ENCODE peak calls at places on chromosomes 12 and 14, in seven cellular contexts. One of them, this sample, is unnamed. For H3K4me1, the result is how much of the 10 kb centered on the place peaks cover.

GRCh38 chr12:65419284-65420072 is 141.0 kb downstream of the MSRB3 start:
- DNase-seq in Panc1: no peak
- DNase-seq in HCT116: no peak
- DNase-seq in K562: no peak
- DNase-seq in SK-N-SH: no peak
- DNase-seq in GM12878: no peak
- DNase-seq in H1: no peak
- DNase-seq in this sample: no peak

GRCh38 chr14:87901196-87901595 is 91.8 kb downstream of the GALC start:
- DNase-seq in Panc1: no peak
- DNase-seq in HCT116: no peak
- DNase-seq in K562: no peak
- DNase-seq in SK-N-SH: no peak
- DNase-seq in GM12878: no peak
- DNase-seq in H1: no peak
- DNase-seq in this sample: no peak

GRCh38 chr12:48961331-48961730 is 4.0 kb upstream of the ARF3 start:
- DNase-seq in Panc1: no peak
- DNase-seq in HCT116: no peak
- DNase-seq in K562: no peak
- DNase-seq in SK-N-SH: no peak
- DNase-seq in GM12878: no peak
- DNase-seq in H1: no peak
- DNase-seq in this sample: no peak

GRCh38 chr14:61475316-61475715 is 153.9 kb downstream of the PRKCH start:
- DNase-seq in Panc1: no peak
- DNase-seq in HCT116: peak
- DNase-seq in K562: peak
- DNase-seq in SK-N-SH: no peak
- DNase-seq in GM12878: no peak
- DNase-seq in H1: no peak
- DNase-seq in this sample: peak

GRCh38 chr12:64937466-64937865 is 113.0 kb downstream of the TBC1D30 start:
- DNase-seq in Panc1: no peak
- DNase-seq in HCT116: no peak
- DNase-seq in K562: no peak
- DNase-seq in SK-N-SH: no peak
- DNase-seq in GM12878: no peak
- DNase-seq in H1: no peak
- DNase-seq in this sample: no peak

GRCh38 chr12:92438641-92439396 is 264.0 kb upstream of the PLEKHG7 start:
- DNase-seq in Panc1: no peak
- DNase-seq in HCT116: no peak
- DNase-seq in K562: no peak
- DNase-seq in SK-N-SH: no peak
- DNase-seq in GM12878: no peak
- DNase-seq in H1: no peak
- DNase-seq in this sample: no peak

GRCh38 chr12:81253360-81253759 is 175.5 kb downstream of the ACSS3 start:
- DNase-seq in Panc1: no peak
- DNase-seq in HCT116: no peak
- DNase-seq in K562: no peak
- DNase-seq in SK-N-SH: no peak
- DNase-seq in GM12878: no peak
- DNase-seq in H1: no peak
- DNase-seq in this sample: no peak

GRCh38 chr14:106844608-106845285 is 1318.4 kb downstream of the TMEM121 start:
- DNase-seq in Panc1: no peak
- DNase-seq in HCT116: no peak
- DNase-seq in K562: peak
- DNase-seq in SK-N-SH: peak
- DNase-seq in GM12878: no peak
- DNase-seq in H1: no peak
- DNase-seq in this sample: peak

GRCh38 chr12:75862692-75863471 is 168.7 kb downstream of the PHLDA1 start:
- DNase-seq in Panc1: peak
- DNase-seq in HCT116: peak
- DNase-seq in K562: no peak
- DNase-seq in SK-N-SH: no peak
- DNase-seq in GM12878: no peak
- DNase-seq in H1: no peak
- DNase-seq in this sample: peak

GRCh38 chr14:87286191-87286590 is 706.8 kb downstream of the GALC start:
- DNase-seq in Panc1: no peak
- DNase-seq in HCT116: no peak
- DNase-seq in K562: no peak
- DNase-seq in SK-N-SH: no peak
- DNase-seq in GM12878: no peak
- DNase-seq in H1: no peak
- DNase-seq in this sample: no peak

GRCh38 chr14:92581966-92582566 is 68.5 kb downstream of the RIN3 start:
- DNase-seq in Panc1: no peak
- DNase-seq in HCT116: no peak
- DNase-seq in K562: no peak
- DNase-seq in SK-N-SH: no peak
- DNase-seq in GM12878: no peak
- DNase-seq in H1: no peak
- DNase-seq in this sample: no peak

GRCh38 chr14:74505831-74506230 is 12.3 kb downstream of the ISCA2 start:
- DNase-seq in Panc1: no peak
- DNase-seq in HCT116: no peak
- DNase-seq in K562: no peak
- DNase-seq in SK-N-SH: no peak
- DNase-seq in GM12878: no peak
- DNase-seq in H1: peak
- DNase-seq in this sample: no peak

GRCh38 chr14:55803506-55804197 is 223.6 kb downstream of the KTN1 start:
- DNase-seq in Panc1: no peak
- DNase-seq in HCT116: peak
- DNase-seq in K562: no peak
- DNase-seq in SK-N-SH: no peak
- DNase-seq in GM12878: no peak
- DNase-seq in H1: no peak
- DNase-seq in this sample: no peak

GRCh38 chr12:116319851-116320621 is 42.5 kb upstream of the MED13L start:
- DNase-seq in Panc1: no peak
- DNase-seq in HCT116: no peak
- DNase-seq in K562: no peak
- DNase-seq in SK-N-SH: peak
- DNase-seq in GM12878: no peak
- DNase-seq in H1: no peak
- DNase-seq in this sample: no peak

GRCh38 chr12:58496411-58496810 is 423.9 kb downstream of the LRIG3 start:
- DNase-seq in Panc1: no peak
- DNase-seq in HCT116: no peak
- DNase-seq in K562: no peak
- DNase-seq in SK-N-SH: no peak
- DNase-seq in GM12878: no peak
- DNase-seq in H1: no peak
- DNase-seq in this sample: no peak

GRCh38 chr12:74365178-74365964 is 172.3 kb upstream of the ATXN7L3B start:
- DNase-seq in Panc1: peak
- DNase-seq in HCT116: no peak
- DNase-seq in K562: peak
- DNase-seq in SK-N-SH: peak
- DNase-seq in GM12878: no peak
- DNase-seq in H1: peak
- DNase-seq in this sample: peak

GRCh38 chr12:82964446-82964845 is 277.7 kb downstream of the TMTC2 start:
- DNase-seq in Panc1: no peak
- DNase-seq in HCT116: no peak
- DNase-seq in K562: no peak
- DNase-seq in SK-N-SH: no peak
- DNase-seq in GM12878: no peak
- DNase-seq in H1: no peak
- DNase-seq in this sample: no peak

GRCh38 chr12:5510251-5510805 is 78.4 kb downstream of the NTF3 start:
- DNase-seq in Panc1: no peak
- DNase-seq in HCT116: no peak
- DNase-seq in K562: no peak
- DNase-seq in SK-N-SH: no peak
- DNase-seq in GM12878: no peak
- DNase-seq in H1: peak
- DNase-seq in this sample: no peak

GRCh38 chr12:83130178-83130577 is 443.5 kb downstream of the TMTC2 start:
- DNase-seq in Panc1: no peak
- DNase-seq in HCT116: no peak
- DNase-seq in K562: no peak
- DNase-seq in SK-N-SH: no peak
- DNase-seq in GM12878: no peak
- DNase-seq in H1: no peak
- DNase-seq in this sample: no peak

GRCh38 chr12:57607958-57608663 is 3.1 kb upstream of the ARHGEF25 start:
- DNase-seq in Panc1: no peak
- DNase-seq in HCT116: no peak
- DNase-seq in K562: no peak
- DNase-seq in SK-N-SH: no peak
- DNase-seq in GM12878: no peak
- DNase-seq in H1: no peak
- DNase-seq in this sample: no peak

DNA sequence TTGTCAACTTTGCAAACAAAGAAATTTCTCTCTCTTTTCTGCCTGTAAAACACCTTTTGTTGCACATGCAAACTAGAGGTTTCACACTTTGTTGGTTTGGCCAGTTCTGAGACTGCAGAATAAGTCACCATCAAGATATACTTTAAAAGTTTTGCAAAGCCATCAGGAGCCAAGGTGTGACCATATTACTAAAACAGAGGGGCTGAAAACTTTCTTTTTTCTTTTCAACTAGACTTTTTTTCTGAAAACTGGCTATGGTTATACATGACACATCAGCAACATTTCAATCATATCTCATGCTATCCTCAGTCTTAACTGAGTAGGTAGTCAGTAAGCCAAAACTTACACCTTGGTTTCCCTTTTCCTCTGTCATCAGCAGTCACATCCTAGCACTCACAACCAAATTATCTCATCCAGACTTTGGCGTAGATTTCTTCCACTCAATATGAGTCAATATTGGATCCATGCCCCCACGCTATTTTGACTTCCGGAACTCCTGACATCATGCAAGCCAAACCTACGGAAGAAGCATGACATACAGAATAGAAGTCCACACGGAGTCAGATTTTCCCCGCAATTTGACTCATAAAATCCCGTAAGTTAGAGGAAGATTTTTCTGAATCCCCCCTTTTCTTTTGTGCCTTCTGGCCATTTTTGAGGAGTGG is 4.1 kb upstream of the IFNG start:
- DNase-seq in Panc1: no peak
- DNase-seq in HCT116: no peak
- DNase-seq in K562: no peak
- DNase-seq in SK-N-SH: no peak
- DNase-seq in GM12878: peak
- DNase-seq in H1: no peak
- DNase-seq in this sample: no peak
- TF ChIP-seq SIN3A in Panc1: no peak
- TF ChIP-seq SIN3A in HCT116: no peak
- TF ChIP-seq SIN3A in K562: no peak
- TF ChIP-seq SIN3A in SK-N-SH: no peak
- TF ChIP-seq SIN3A in GM12878: no peak
- TF ChIP-seq SIN3A in H1: no peak
- TF ChIP-seq SIN3A in this sample: no peak

GRCh38 chr14:99194136-99194535 is 77.9 kb downstream of the BCL11B start:
- DNase-seq in Panc1: no peak
- DNase-seq in HCT116: no peak
- DNase-seq in K562: no peak
- DNase-seq in SK-N-SH: no peak
- DNase-seq in GM12878: no peak
- DNase-seq in H1: no peak
- DNase-seq in this sample: no peak
- H3K4me1 ChIP-seq in Panc1: under half
- H3K4me1 ChIP-seq in HCT116: under half
- H3K4me1 ChIP-seq in K562: under half
- H3K4me1 ChIP-seq in SK-N-SH: under half
- H3K4me1 ChIP-seq in GM12878: under half
- H3K4me1 ChIP-seq in H1: under half
- H3K4me1 ChIP-seq in this sample: under half

GRCh38 chr12:95129115-95129514 is 55.7 kb upstream of the NR2C1 start:
- DNase-seq in Panc1: no peak
- DNase-seq in HCT116: no peak
- DNase-seq in K562: no peak
- DNase-seq in SK-N-SH: no peak
- DNase-seq in GM12878: no peak
- DNase-seq in H1: no peak
- DNase-seq in this sample: no peak

GRCh38 chr12:95126076-95126475 is 52.7 kb upstream of the NR2C1 start:
- DNase-seq in Panc1: no peak
- DNase-seq in HCT116: no peak
- DNase-seq in K562: no peak
- DNase-seq in SK-N-SH: no peak
- DNase-seq in GM12878: no peak
- DNase-seq in H1: no peak
- DNase-seq in this sample: no peak

GRCh38 chr12:95130096-95130495 is 56.7 kb upstream of the NR2C1 start:
- DNase-seq in Panc1: no peak
- DNase-seq in HCT116: no peak
- DNase-seq in K562: no peak
- DNase-seq in SK-N-SH: no peak
- DNase-seq in GM12878: no peak
- DNase-seq in H1: no peak
- DNase-seq in this sample: no peak

GRCh38 chr12:95134085-95134484 is 60.7 kb upstream of the NR2C1 start:
- DNase-seq in Panc1: no peak
- DNase-seq in HCT116: no peak
- DNase-seq in K562: no peak
- DNase-seq in SK-N-SH: no peak
- DNase-seq in GM12878: no peak
- DNase-seq in H1: no peak
- DNase-seq in this sample: no peak

DNA sequence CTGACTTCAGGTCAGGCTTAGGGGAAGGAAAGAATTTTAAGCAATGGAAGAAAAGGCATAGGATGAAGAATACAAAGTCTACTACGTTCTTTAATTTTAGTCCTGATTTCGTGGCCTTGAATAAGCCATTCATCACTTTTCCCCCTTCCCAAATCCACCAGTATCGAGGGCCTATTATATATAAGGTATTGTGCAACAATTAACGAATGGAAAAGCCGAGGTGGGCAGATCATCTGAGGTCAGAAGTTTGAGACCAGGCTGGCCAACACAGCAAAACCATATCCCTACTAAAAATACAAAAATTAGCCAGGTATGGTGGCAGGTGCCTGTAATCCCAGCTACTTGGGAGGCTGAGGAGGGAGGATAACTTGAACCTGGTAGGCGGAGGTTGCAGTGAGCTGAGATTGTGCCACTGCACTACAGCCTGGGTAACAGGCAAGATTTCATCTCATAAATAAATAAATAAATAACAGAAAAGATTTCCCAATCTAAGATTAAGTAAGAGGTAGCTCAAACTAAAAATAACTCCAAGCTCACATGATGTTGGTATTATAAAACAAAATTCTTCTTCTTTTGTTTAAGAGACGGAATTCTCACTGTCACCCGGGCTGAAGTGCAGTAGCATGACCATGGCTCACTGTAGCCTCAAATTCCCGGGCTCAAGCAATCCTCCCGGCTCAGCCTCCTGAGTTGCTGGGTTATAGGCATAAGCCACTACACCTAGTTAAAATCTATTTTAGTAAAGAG is 58.3 kb upstream of the NR2C1 start:
- DNase-seq in Panc1: no peak
- DNase-seq in HCT116: no peak
- DNase-seq in K562: no peak
- DNase-seq in SK-N-SH: no peak
- DNase-seq in GM12878: no peak
- DNase-seq in H1: no peak
- DNase-seq in this sample: no peak
- TF ChIP-seq SIN3A in Panc1: no peak
- TF ChIP-seq SIN3A in HCT116: no peak
- TF ChIP-seq SIN3A in K562: no peak
- TF ChIP-seq SIN3A in SK-N-SH: no peak
- TF ChIP-seq SIN3A in GM12878: no peak
- TF ChIP-seq SIN3A in H1: no peak
- TF ChIP-seq SIN3A in this sample: no peak

GRCh38 chr14:80784824-80785223 is 156.7 kb downstream of the CEP128 start:
- DNase-seq in Panc1: no peak
- DNase-seq in HCT116: no peak
- DNase-seq in K562: no peak
- DNase-seq in SK-N-SH: no peak
- DNase-seq in GM12878: no peak
- DNase-seq in H1: no peak
- DNase-seq in this sample: no peak
- H3K4me1 ChIP-seq in Panc1: under half
- H3K4me1 ChIP-seq in HCT116: under half
- H3K4me1 ChIP-seq in K562: under half
- H3K4me1 ChIP-seq in SK-N-SH: under half
- H3K4me1 ChIP-seq in GM12878: under half
- H3K4me1 ChIP-seq in H1: under half
- H3K4me1 ChIP-seq in this sample: under half

This sample was measured in HepG2.